ENCODE peak calls at places on chromosomes 6 and 20, in four cellular contexts. X is tibial artery, U is astrocyte, P is kidney epithelial cell. T is an unnamed sample.
A peak's percentile ranks its signal among the peaks of the same experiment; 100 is the strongest.

GRCh38 chr20:63022501-63022900 is 15.7 kb upstream of the BHLHE23 start:
- DNase-seq in X (no peak), P (no peak), U (no peak), T (no peak)

GRCh38 chr6:146851837-146852236 is 253.1 kb downstream of the ADGB start:
- DNase-seq in X (no peak), U (peak; percentile 98), P (peak; percentile 56), T (peak; percentile 81)

GRCh38 chr6:36863670-36864540 is 10.7 kb downstream of the PPIL1 start:
- DNase-seq in U (no peak), P (no peak), X (no peak), T (no peak)

GRCh38 chr6:140879861-140880260 is 1252.9 kb upstream of the GJE1 start:
- DNase-seq in U (peak; percentile 62), X (no peak), P (peak; percentile 56), T (peak; percentile 66)

GRCh38 chr6:147737084-147737483 is 228.6 kb downstream of the SAMD5 start:
- DNase-seq in P (no peak), X (no peak), U (no peak), T (no peak)

GRCh38 chr6:149289192-149289741 is 28.2 kb upstream of the TAB2 start:
- DNase-seq in X (no peak), U (no peak), P (no peak), T (no peak)

GRCh38 chr6:47420394-47421371 is 56.9 kb upstream of the CD2AP start:
- DNase-seq in U (peak; percentile 93), P (peak; percentile 49), X (no peak), T (no peak)

GRCh38 chr6:113979930-113980329 is 9.0 kb upstream of the HDAC2 start:
- DNase-seq in X (no peak), U (no peak), P (no peak), T (no peak)

GRCh38 chr20:32436968-32437367 is 78.8 kb downstream of the ASXL1 start:
- DNase-seq in U (no peak), X (no peak), P (no peak), T (no peak)

GRCh38 chr6:40172272-40172671 is 238.0 kb upstream of the MOCS1 start:
- DNase-seq in P (no peak), X (no peak), U (no peak), T (no peak)

GRCh38 chr6:41073968-41074691 is 1.4 kb downstream of the NFYA start:
- DNase-seq in U (peak; percentile 35), P (no peak), X (no peak), T (no peak)

GRCh38 chr6:14622135-14622534 is 504.6 kb downstream of the CD83 start:
- DNase-seq in P (no peak), X (no peak), U (no peak), T (no peak)
- H3K4me3 ChIP-seq in P (no peak overlapping the region), X (no peak overlapping the region), U (no peak overlapping the region), T (no peak overlapping the region)

DNA sequence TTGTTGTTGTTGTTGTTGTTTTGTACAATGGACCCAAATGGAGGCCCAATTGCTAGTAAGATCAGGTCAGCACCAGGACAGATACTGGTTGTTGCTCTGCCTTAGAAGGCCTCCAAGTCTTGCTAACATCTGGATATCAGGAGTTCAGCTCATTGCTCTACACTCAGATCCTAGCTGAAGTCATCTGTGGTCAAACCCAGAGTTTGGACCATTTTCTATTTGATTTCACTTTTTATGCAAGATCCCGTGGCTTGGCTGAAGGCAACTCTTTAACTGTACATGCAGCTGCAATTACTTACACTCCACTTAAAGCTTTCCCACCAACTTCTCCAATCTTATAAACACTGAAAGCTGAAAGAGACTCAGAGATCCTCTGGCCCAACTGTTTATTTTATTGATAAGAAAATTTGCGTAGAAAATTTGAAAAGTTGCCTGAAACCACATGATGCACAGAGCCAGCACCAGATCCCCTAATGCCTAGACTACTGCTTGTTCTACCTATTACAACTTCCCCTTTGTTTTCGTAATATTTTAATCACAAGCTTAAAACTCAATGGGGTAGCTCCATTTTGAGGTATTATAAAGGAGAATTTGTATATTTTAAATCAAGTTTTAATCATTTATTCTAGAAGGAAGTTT is 2.7 kb downstream of the SLC17A2 start:
- DNase-seq in X (no peak), U (peak; percentile 26), P (no peak), T (no peak)
- H3K4me3 ChIP-seq in X (no peak overlapping the region), U (no peak overlapping the region), P (no peak overlapping the region), T (no peak overlapping the region)

DNA sequence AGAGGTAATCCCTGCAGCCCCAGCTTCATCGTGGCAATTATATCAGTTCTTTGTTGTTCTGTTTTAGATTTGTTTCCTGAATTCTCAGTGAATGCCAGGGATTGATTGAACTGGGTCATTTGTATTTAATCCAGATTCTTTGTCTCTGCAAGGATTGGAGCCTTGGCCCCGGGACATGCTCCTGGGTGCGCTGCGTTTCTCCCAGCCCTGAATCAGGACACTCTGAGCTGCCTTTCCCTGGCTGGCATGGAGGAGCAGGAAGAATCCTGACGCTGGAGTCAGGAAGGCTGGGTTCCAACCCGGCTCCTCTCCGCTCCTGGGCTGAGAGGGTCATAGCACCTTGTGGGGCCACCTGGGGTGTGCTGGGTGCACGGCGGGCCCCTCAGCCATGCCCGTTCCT is 545.6 kb downstream of the QKI start:
- DNase-seq in X (no peak), P (no peak), U (no peak), T (no peak)
- H3K4me3 ChIP-seq in X (no peak overlapping the region), P (no peak overlapping the region), U (no peak overlapping the region), T (no peak overlapping the region)

GRCh38 chr6:92688328-92688727 is 731.0 kb downstream of the EPHA7 start:
- DNase-seq in P (no peak), U (no peak), X (no peak), T (no peak)
- H3K4me3 ChIP-seq in P (no peak overlapping the region), U (no peak overlapping the region), X (no peak overlapping the region), T (no peak overlapping the region)

GRCh38 chr20:5127859-5128409 is 1.1 kb downstream of the CDS2 start:
- DNase-seq in U (no peak), P (no peak), X (peak; percentile 29), T (no peak)

GRCh38 chr20:5133998-5134397 is 7.2 kb downstream of the CDS2 start:
- DNase-seq in U (no peak), X (no peak), P (no peak), T (no peak)

GRCh38 chr20:5135363-5136012 is 8.7 kb downstream of the CDS2 start:
- DNase-seq in P (no peak), U (no peak), X (peak; percentile 31), T (no peak)

GRCh38 chr20:5128886-5129285 is 2.1 kb downstream of the CDS2 start:
- DNase-seq in U (no peak), P (no peak), X (no peak), T (no peak)

DNA sequence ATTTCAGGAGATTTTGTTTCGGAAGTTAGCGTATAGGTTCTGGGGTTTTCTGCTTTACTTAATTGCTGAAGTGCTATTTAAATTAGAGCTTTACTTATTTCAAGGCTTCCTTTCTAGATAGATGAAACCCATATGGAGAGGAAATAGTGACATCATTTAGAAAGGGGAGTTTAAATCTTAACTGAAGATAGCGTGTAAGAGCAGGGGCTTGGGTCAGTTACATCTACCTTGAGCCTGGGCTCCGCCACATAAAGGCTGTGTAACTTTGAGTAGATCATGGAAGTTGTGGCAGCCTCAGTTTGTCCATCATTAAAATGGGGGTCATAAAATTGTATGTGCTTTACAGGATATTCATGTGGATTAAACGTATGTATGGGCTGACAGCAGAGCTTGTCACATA is 4.7 kb downstream of the CDS2 start:
- DNase-seq in P (no peak), U (no peak), X (no peak), T (no peak)
- H3K4me3 ChIP-seq in P (no peak overlapping the region), U (no peak overlapping the region), X (peak overlapping the region; percentile 38), T (no peak overlapping the region)

DNA sequence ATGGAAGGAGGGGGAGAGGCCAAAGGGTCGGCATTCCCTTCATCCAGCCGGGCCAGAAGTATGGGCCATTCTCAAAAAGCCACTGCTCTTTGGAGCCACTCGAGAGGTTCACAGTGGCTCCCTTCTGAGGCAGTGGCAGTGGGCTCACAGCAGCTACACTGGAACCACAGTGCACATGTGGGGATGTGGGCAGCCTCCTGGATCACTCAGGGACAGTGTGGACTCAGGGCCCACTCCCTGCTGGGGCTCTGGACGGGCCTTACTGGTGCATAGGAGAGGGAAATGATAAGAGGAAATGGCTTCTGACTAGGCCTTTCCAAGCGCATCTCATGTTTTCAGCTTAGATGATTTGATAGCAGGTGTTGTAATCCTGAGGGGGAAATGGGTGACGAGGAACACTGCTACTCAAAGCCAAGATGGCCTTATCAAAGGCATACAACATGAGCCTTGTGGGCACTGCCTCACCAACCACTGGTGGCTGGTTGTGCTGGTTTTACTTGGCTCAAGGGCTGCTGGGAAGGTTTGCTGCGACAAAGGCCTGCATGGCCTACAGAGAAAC is 44.0 kb downstream of the PANK2 start:
- DNase-seq in P (no peak), U (no peak), X (no peak), T (no peak)
- H3K4me3 ChIP-seq in P (no peak overlapping the region), U (no peak overlapping the region), X (peak overlapping the region; percentile 48), T (no peak overlapping the region)

GRCh38 chr6:56620229-56620868 is 22.3 kb downstream of the DST start:
- DNase-seq in X (no peak), P (no peak), U (no peak), T (no peak)

GRCh38 chr6:56624728-56625069 is 18.0 kb downstream of the DST start:
- DNase-seq in X (no peak), U (no peak), P (no peak), T (no peak)

GRCh38 chr6:56628105-56628504 is 14.6 kb downstream of the DST start:
- DNase-seq in X (no peak), U (no peak), P (no peak), T (no peak)

DNA sequence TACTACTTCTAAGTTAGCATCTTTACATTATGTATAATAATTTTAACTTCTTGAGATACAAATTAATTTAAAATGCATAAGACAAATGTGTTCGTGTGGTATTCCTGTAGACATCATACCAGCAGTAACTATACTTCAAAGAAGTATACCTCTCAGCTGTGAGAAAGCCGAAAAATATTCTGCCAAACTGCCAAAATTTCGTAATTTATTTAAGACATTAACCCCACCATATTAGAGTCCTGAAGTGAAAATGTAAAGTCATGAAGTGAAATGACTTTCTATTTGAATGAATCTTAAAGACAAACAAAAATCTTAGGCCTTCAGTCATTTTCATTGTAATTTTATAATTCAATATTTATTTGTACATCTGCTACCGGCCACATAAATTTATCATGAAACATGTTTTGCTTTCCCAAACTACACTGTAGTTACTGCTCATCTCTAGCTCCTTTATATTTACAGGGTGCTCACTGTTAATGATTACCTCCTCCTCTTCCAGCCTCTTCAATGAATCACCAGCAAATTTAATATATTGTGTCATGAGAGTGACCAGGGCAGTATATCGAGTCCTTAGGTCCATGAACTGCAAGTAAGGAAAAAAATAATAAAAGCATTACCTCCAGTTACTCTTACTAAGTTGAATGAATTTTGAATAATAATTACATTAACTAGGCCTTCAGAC is 18.5 kb downstream of the DST start:
- DNase-seq in U (no peak), P (peak; percentile 58), X (no peak), T (no peak)
- H3K4me3 ChIP-seq in U (no peak overlapping the region), P (no peak overlapping the region), X (no peak overlapping the region), T (no peak overlapping the region)

GRCh38 chr20:56517211-56517610 is 7.3 kb upstream of the FAM209A start:
- DNase-seq in X (no peak), U (no peak), P (no peak), T (no peak)
- H3K4me3 ChIP-seq in X (no peak overlapping the region), U (no peak overlapping the region), P (no peak overlapping the region), T (no peak overlapping the region)

GRCh38 chr6:112244428-112244827 is 9.9 kb downstream of the LAMA4 start:
- DNase-seq in U (no peak), X (no peak), P (no peak), T (no peak)
- H3K4me3 ChIP-seq in U (no peak overlapping the region), X (no peak overlapping the region), P (no peak overlapping the region), T (no peak overlapping the region)

GRCh38 chr6:52566201-52566600 is 10.7 kb downstream of the TRAM2 start:
- DNase-seq in U (no peak), X (no peak), P (no peak), T (no peak)
- H3K4me3 ChIP-seq in U (no peak overlapping the region), X (no peak overlapping the region), P (no peak overlapping the region), T (no peak overlapping the region)

T was measured in skeletal muscle cell.